ENCODE peak calls at places on chromosomes 1 and 21, in seven cellular contexts. U is neural progenitor cell, Q is GM23338, L is MM.1S, B is HCT116, J is SK-N-SH, W is hepatocyte. V is an unnamed sample.

GRCh38 chr21:16073571-16073970 is 343.8 kb downstream of the USP25 start:
- DNase-seq in U (no peak), Q (no peak), L (no peak), B (no peak), J (no peak), W (no peak), V (no peak)

GRCh38 chr1:235504122-235504493 is at the start of gene B3GALNT2:
- DNase-seq in U (no peak), Q (no peak), L (no peak), B (no peak), J (no peak), W (no peak), V (no peak)

GRCh38 chr1:228283043-228283371 is 75.2 kb downstream of the OBSCN start:
- DNase-seq in U (no peak), Q (peak), L (no peak), B (no peak), J (no peak), W (no peak), V (no peak)

GRCh38 chr1:19476440-19477190 is 8.7 kb downstream of the CAPZB start:
- DNase-seq in U (no peak), Q (no peak), L (no peak), B (no peak), J (no peak), W (no peak), V (no peak)

GRCh38 chr1:231931846-231932454 is 305.4 kb downstream of the DISC1 start:
- DNase-seq in U (no peak), Q (peak), L (peak), B (peak), J (no peak), W (no peak), V (no peak)

GRCh38 chr21:38994014-38994413 is 188.3 kb downstream of the ETS2 start:
- DNase-seq in U (no peak), Q (no peak), L (no peak), B (no peak), J (no peak), W (no peak), V (no peak)

GRCh38 chr1:68293609-68294353 is 61.5 kb upstream of the WLS start:
- DNase-seq in U (peak), Q (peak), L (no peak), B (no peak), J (no peak), W (peak), V (peak)

GRCh38 chr1:170321113-170321512 is 175.4 kb downstream of the NTMT2 start:
- DNase-seq in U (no peak), Q (no peak), L (no peak), B (no peak), J (no peak), W (no peak), V (no peak)

GRCh38 chr1:220370041-220370700 is 97.9 kb upstream of the RAB3GAP2 start:
- DNase-seq in U (peak), Q (no peak), L (no peak), B (peak), J (peak), W (peak), V (peak)

GRCh38 chr1:85934531-85934930 is 222.0 kb downstream of the COL24A1 start:
- DNase-seq in U (no peak), Q (no peak), L (no peak), B (no peak), J (no peak), W (no peak), V (peak)

GRCh38 chr1:206714331-206715058 is 29.8 kb downstream of the MAPKAPK2 start:
- DNase-seq in U (no peak), Q (no peak), L (peak), B (no peak), J (no peak), W (peak), V (peak)

GRCh38 chr1:29459551-29459945 is 223.2 kb downstream of the PTPRU start:
- DNase-seq in U (no peak), Q (no peak), L (no peak), B (no peak), J (no peak), W (no peak), V (no peak)

GRCh38 chr1:67394548-67394947 is 35.7 kb downstream of the SERBP1 start:
- DNase-seq in U (no peak), Q (no peak), L (no peak), B (no peak), J (no peak), W (no peak), V (no peak)

GRCh38 chr1:165854101-165854845 is 26.9 kb downstream of the UCK2 start:
- DNase-seq in U (peak), Q (no peak), L (no peak), B (no peak), J (no peak), W (peak), V (peak)

GRCh38 chr1:84700065-84700464 is 9.8 kb upstream of the SSX2IP start:
- DNase-seq in U (no peak), Q (no peak), L (no peak), B (no peak), J (no peak), W (no peak), V (no peak)

GRCh38 chr1:116382857-116383256 is 9.8 kb downstream of the ATP1A1 start:
- DNase-seq in U (no peak), Q (no peak), L (no peak), B (no peak), J (no peak), W (no peak), V (no peak)

GRCh38 chr1:8089535-8090228 is 63.6 kb upstream of the ERRFI1 start:
- DNase-seq in U (no peak), Q (no peak), L (no peak), B (no peak), J (no peak), W (peak), V (peak)

GRCh38 chr1:242524571-242525359 is at the start of gene PLD5:
- DNase-seq in U (peak), Q (peak), L (peak), B (no peak), J (no peak), W (peak), V (peak)

GRCh38 chr1:15669864-15670263 is 14.3 kb upstream of the PLEKHM2 start:
- DNase-seq in U (no peak), Q (no peak), L (no peak), B (no peak), J (no peak), W (no peak), V (no peak)

GRCh38 chr1:169238506-169238905 is 129.1 kb downstream of the NME7 start:
- DNase-seq in U (no peak), Q (no peak), L (no peak), B (no peak), J (no peak), W (no peak), V (peak)

GRCh38 chr1:17136145-17136544 is 16.9 kb upstream of the PADI2 start:
- DNase-seq in U (no peak), Q (no peak), L (no peak), B (no peak), J (no peak), W (no peak), V (no peak)

GRCh38 chr1:3943806-3944620 is 43.9 kb upstream of the C1orf174 start:
- DNase-seq in U (no peak), Q (no peak), L (no peak), B (no peak), J (no peak), W (no peak), V (no peak)

DNA sequence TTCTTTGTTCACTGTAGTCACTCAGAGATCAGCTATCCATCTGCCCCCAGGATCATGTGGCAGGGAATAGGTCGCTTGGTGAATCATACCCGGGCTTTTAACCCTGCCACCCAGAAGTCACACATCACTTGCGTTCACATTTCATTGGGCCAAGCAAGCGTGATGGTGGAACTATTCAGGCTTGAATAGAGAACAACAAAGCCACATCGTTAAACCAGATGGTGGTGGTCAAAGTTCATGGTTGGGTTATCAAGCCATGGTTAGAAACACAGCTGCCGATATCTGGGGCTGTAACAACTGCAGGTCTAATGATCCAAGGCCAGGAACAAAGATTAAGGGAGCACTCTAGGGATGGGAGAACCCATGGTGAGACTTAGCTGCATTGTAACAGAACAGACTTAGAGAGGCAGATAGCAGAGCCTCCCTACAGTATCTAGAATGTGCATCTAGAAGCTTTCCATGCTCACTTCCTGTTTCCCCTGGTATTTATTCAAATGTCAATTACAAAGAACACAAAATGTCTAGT is 40.0 kb upstream of the PTPRC start:
- DNase-seq in U (no peak), Q (no peak), L (no peak), B (no peak), J (no peak), W (no peak), V (no peak)
- H3K4me3 ChIP-seq in U (no peak), Q (no peak), L (no peak), B (no peak), J (no peak), W (no peak), V (no peak)

GRCh38 chr1:247491328-247491727 is 33.4 kb upstream of the OR2B11 start:
- DNase-seq in U (no peak), Q (no peak), L (no peak), B (no peak), J (no peak), W (no peak), V (no peak)

GRCh38 chr1:247482747-247483146 is 24.8 kb upstream of the OR2B11 start:
- DNase-seq in U (no peak), Q (no peak), L (no peak), B (no peak), J (no peak), W (no peak), V (peak)

GRCh38 chr1:247487057-247487456 is 29.2 kb upstream of the OR2B11 start:
- DNase-seq in U (peak), Q (peak), L (peak), B (peak), J (peak), W (peak), V (peak)
- TF ChIP-seq EZH2phosphoT487 in U (no peak), Q (no peak), L (no peak), B (no peak), J (no peak), W (no peak), V (no peak)

GRCh38 chr1:151130837-151131586 is 15.4 kb downstream of the SEMA6C start:
- DNase-seq in U (peak), Q (peak), L (no peak), B (no peak), J (peak), W (peak), V (peak)

GRCh38 chr1:151131832-151132675 is 14.4 kb downstream of the SEMA6C start:
- DNase-seq in U (peak), Q (peak), L (no peak), B (no peak), J (peak), W (peak), V (peak)

GRCh38 chr1:151133339-151133761 is 13.1 kb downstream of the SEMA6C start:
- DNase-seq in U (peak), Q (peak), L (no peak), B (no peak), J (peak), W (no peak), V (no peak)

GRCh38 chr1:151134396-151134795 is 12.0 kb downstream of the SEMA6C start:
- DNase-seq in U (no peak), Q (no peak), L (no peak), B (no peak), J (no peak), W (no peak), V (no peak)

DNA sequence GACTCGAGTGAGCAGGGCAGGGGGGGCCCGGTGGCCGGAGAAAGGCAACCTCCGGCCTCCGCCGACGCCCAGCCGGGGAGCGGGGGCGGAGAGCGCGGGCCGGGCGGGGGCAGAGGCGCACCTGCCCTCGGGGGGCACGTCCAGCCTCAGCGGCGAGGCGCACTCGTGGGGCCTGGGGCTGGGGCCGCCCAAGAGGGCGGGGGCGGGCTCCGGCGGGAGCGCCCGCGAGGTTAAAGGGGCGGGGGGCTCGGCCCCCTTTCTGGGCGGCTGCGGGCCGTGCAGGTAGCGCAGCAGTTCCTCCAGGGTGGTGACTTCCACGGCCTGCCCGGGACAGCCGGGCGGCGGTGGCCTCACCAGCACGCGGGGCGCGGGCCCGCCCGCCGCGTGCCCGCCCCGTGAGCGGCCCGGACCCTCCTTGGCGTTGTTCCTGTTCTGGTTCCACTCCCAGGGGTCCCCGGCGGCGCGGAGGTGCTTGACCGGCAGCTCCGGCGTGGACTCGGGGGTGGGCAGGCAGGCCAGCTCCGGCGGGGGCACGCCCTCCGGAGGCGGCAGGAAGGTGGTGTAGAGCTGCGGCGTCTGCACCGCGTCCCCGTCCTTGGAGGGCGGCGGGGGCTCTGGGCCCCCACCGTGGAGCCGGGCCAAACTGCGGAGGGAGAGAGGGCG is 13.6 kb downstream of the SEMA6C start:
- DNase-seq in U (peak), Q (peak), L (no peak), B (no peak), J (peak), W (no peak), V (no peak)
- H3K4me3 ChIP-seq in U (peak), Q (peak), L (no peak), B (no peak), J (no peak), W (no peak), V (no peak)

GRCh38 chr1:10866314-10867091 is 70.1 kb upstream of the CASZ1 start:
- DNase-seq in U (peak), Q (peak), L (no peak), B (no peak), J (no peak), W (peak), V (peak)
- TF ChIP-seq EZH2phosphoT487 in U (no peak), Q (no peak), L (no peak), B (no peak), J (no peak), W (no peak), V (no peak)

DNA sequence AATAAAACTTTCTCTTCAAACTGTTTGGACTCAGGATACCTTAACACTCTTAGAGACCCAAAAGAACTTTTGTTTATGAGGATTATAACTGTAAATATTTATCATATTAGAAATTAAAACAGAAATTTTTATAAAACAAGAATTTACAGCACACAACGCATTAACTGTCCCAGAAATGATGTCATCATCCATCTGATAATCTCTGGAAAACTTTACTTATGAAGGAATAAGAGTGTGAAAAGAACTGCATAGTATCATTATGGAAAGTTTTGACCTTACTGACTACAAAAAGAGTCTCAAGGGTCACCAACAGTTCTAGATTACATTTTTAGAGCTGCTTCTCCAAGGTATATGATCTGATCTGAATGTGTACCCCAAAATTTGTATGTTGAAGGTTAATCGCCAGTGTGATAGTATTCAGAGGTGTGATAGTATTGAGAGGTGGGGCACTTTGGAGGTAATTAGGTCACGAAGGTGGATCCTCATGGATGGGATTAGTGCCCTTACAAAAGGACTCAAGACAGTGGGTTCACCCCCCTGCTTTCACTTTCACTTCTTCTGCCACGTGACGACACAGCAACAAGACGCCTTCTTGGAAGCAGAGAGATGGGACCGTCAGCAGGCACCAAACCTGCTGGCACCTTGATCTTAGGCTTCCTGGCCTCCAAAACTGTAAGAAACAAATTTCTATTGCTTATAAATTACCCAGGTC is 95.7 kb upstream of the NR5A2 start:
- DNase-seq in U (no peak), Q (peak), L (no peak), B (no peak), J (no peak), W (no peak), V (peak)
- H3K4me3 ChIP-seq in U (no peak), Q (no peak), L (no peak), B (no peak), J (no peak), W (no peak), V (peak)

GRCh38 chr1:188128761-188129160 is 1300.0 kb downstream of the PLA2G4A start:
- DNase-seq in U (no peak), Q (peak), L (peak), B (no peak), J (no peak), W (no peak), V (peak)
- TF ChIP-seq EZH2phosphoT487 in U (no peak), Q (no peak), L (no peak), B (no peak), J (no peak), W (no peak), V (no peak)

GRCh38 chr1:110004583-110004982 is 20.0 kb downstream of the AHCYL1 start:
- DNase-seq in U (no peak), Q (no peak), L (no peak), B (no peak), J (no peak), W (peak), V (no peak)
- H3K4me3 ChIP-seq in U (peak), Q (no peak), L (no peak), B (peak), J (no peak), W (peak), V (peak)

GRCh38 chr1:93846929-93847810 is 31.8 kb downstream of the DNTTIP2 start:
- DNase-seq in U (peak), Q (peak), L (peak), B (peak), J (peak), W (peak), V (peak)
- TF ChIP-seq EZH2phosphoT487 in U (no peak), Q (no peak), L (no peak), B (no peak), J (no peak), W (no peak), V (no peak)

DNA sequence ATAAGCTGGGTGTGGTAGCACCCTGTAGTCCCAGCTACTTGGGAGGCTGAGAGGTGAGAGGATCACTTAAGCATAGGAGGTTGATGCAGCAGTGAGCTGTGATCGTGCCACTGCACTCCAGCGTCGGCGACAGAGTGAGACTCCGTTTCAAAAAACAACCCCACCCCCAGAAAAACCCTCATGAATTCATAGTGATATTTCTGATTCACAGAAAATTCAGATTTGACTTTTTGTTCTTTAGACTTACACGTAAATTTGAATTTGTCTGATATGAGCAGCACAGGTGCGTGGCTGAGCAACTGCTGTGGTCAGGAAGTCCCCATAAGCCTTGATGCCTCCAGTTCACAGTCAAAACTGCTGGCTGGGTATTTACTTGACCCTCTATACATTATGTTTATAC is 10.0 kb upstream of the MORC3 start:
- DNase-seq in U (no peak), Q (no peak), L (peak), B (no peak), J (no peak), W (no peak), V (no peak)
- H3K4me3 ChIP-seq in U (no peak), Q (no peak), L (no peak), B (no peak), J (no peak), W (no peak), V (no peak)

V was measured in GM23248.